ENCODE peak calls at places on chromosomes 3 and 15, in ten cellular contexts. I, C, P, B, D, Y, X, G, S and V are unnamed samples.

GRCh38 chr3:197397812-197398211 is 99.4 kb upstream of the DLG1 start:
- DNase-seq in I (no peak), P (no peak), X (no peak), D (no peak), S (no peak), B (no peak), Y (no peak), C (no peak), G (no peak), V (no peak)

GRCh38 chr3:119206611-119207511 is 33.5 kb downstream of the UPK1B start:
- DNase-seq in Y (no peak), P (no peak), I (no peak), D (no peak), X (no peak), G (no peak), C (no peak), S (peak; percentile 21), B (peak; percentile 77), V (no peak)

GRCh38 chr15:79071901-79072300 is 18.7 kb downstream of the RASGRF1 start:
- DNase-seq in G (no peak), D (no peak), P (no peak), C (peak; percentile 26), B (peak; percentile 36), Y (no peak), X (no peak), S (no peak), I (no peak), V (no peak)

GRCh38 chr15:27412413-27412812 is 441.4 kb downstream of the GABRG3 start:
- DNase-seq in Y (no peak), G (no peak), X (no peak), B (no peak), C (no peak), S (no peak), P (no peak), D (no peak), I (no peak), V (peak; percentile 10)

GRCh38 chr3:44914936-44915335 is 40.5 kb downstream of the TGM4 start:
- DNase-seq in B (no peak), I (no peak), D (no peak), C (no peak), X (peak; percentile 30), P (no peak), G (no peak), S (no peak), Y (no peak), V (peak; percentile 45)

GRCh38 chr3:6416049-6416661 is 444.8 kb upstream of the GRM7 start:
- DNase-seq in P (no peak), I (no peak), Y (no peak), G (no peak), B (no peak), X (no peak), S (no peak), D (no peak), C (no peak), V (no peak)

GRCh38 chr3:98824256-98824655 is 61.1 kb downstream of the ST3GAL6 start:
- DNase-seq in Y (no peak), X (no peak), S (no peak), I (no peak), P (no peak), D (no peak), C (no peak), G (no peak), B (no peak), V (no peak)

GRCh38 chr3:132083583-132084372 is 49.0 kb upstream of the CPNE4 start:
- DNase-seq in B (no peak), I (no peak), S (no peak), Y (no peak), D (no peak), P (no peak), C (no peak), X (peak; percentile 9), G (no peak), V (no peak)

GRCh38 chr3:150315711-150316110 is 92.4 kb upstream of the TSC22D2 start:
- DNase-seq in Y (no peak), C (no peak), D (no peak), S (no peak), B (no peak), I (no peak), G (no peak), P (no peak), X (no peak), V (no peak)

GRCh38 chr15:91855684-91856553 is 2.4 kb downstream of the SLCO3A1 start:
- DNase-seq in Y (no peak), C (no peak), S (peak; percentile 24), X (peak; percentile 75), P (no peak), G (peak; percentile 61), D (peak; percentile 61), B (no peak), I (no peak), V (peak; percentile 11)

GRCh38 chr3:190886945-190887344 is 24.5 kb upstream of the GMNC start:
- DNase-seq in B (no peak), C (no peak), P (no peak), Y (no peak), I (no peak), S (no peak), G (no peak), D (no peak), X (peak; percentile 14), V (peak; percentile 57)

GRCh38 chr15:87365221-87365620 is 891.3 kb downstream of the NTRK3 start:
- DNase-seq in C (no peak), P (no peak), G (no peak), I (no peak), S (no peak), B (no peak), X (no peak), Y (no peak), D (no peak), V (no peak)

GRCh38 chr15:74845581-74845980 is 2.6 kb upstream of the ULK3 start:
- DNase-seq in C (no peak), D (no peak), G (no peak), P (no peak), X (no peak), Y (peak; percentile 58), B (no peak), S (no peak), I (peak; percentile 44), V (no peak)

GRCh38 chr15:91077029-91077428 is 23.0 kb upstream of the SV2B start:
- DNase-seq in X (no peak), G (no peak), P (no peak), I (no peak), Y (no peak), B (no peak), D (no peak), C (no peak), S (no peak), V (no peak)

GRCh38 chr3:51691949-51692348 is 14.9 kb upstream of the GRM2 start:
- DNase-seq in D (no peak), B (no peak), P (no peak), C (no peak), G (no peak), Y (no peak), X (no peak), S (no peak), I (no peak), V (no peak)

GRCh38 chr15:33311312-33311971 is 675 bp downstream of the RYR3 start:
- DNase-seq in S (no peak), I (peak; percentile 69), C (no peak), Y (peak; percentile 73), G (no peak), X (no peak), D (no peak), B (no peak), P (no peak), V (no peak)

GRCh38 chr15:40693904-40694705 is 869 bp upstream of the RAD51 start:
- DNase-seq in Y (no peak), I (no peak), D (no peak), B (no peak), S (no peak), G (no peak), C (no peak), X (no peak), P (no peak), V (no peak)

GRCh38 chr3:173214576-173214975 is 73.5 kb upstream of the SPATA16 start:
- DNase-seq in S (no peak), B (no peak), G (no peak), D (no peak), P (no peak), C (no peak), I (no peak), X (no peak), Y (no peak), V (no peak)
- H3K36me3 ChIP-seq in S (no peaks in the 10 kb centered on the region), B (no peaks in the 10 kb centered on the region), G (no peaks in the 10 kb centered on the region), D (no peaks in the 10 kb centered on the region), P (no peaks in the 10 kb centered on the region), C (no peaks in the 10 kb centered on the region), I (no peaks in the 10 kb centered on the region), X (no peaks in the 10 kb centered on the region), Y (no peaks in the 10 kb centered on the region), V (no peaks in the 10 kb centered on the region)

GRCh38 chr3:186083746-186084145 is 25.1 kb downstream of the ETV5 start:
- DNase-seq in S (no peak), I (no peak), C (no peak), G (no peak), P (no peak), D (no peak), X (no peak), Y (no peak), B (no peak), V (no peak)
- H3K27ac ChIP-seq in S (no peak overlapping the region), I (no peak overlapping the region), C (no peak overlapping the region), G (no peak overlapping the region), P (no peak overlapping the region), D (no peak overlapping the region), X (no peak overlapping the region), Y (no peak overlapping the region), B (no peak overlapping the region), V (no peak overlapping the region)

GRCh38 chr3:53250453-53250852 is 5.4 kb downstream of the TKT start:
- DNase-seq in P (no peak), G (no peak), Y (no peak), B (no peak), C (no peak), S (no peak), I (no peak), X (no peak), D (no peak), V (no peak)
- H3K4me1 ChIP-seq in P (peaks cover 45% of the 10 kb centered on the region), G (peaks cover 45% of the 10 kb centered on the region), Y (peaks cover 21% of the 10 kb centered on the region), B (peaks cover 31% of the 10 kb centered on the region), C (peaks cover 43% of the 10 kb centered on the region), S (peaks cover 58% of the 10 kb centered on the region), I (peaks cover 23% of the 10 kb centered on the region), X (peaks cover 66% of the 10 kb centered on the region), D (peaks cover 77% of the 10 kb centered on the region), V (peaks cover 21% of the 10 kb centered on the region)

GRCh38 chr3:127035672-127036071 is 52.8 kb downstream of the PLXNA1 start:
- DNase-seq in B (peak; percentile 85), Y (peak; percentile 96), D (peak; percentile 81), X (peak; percentile 90), G (peak; percentile 91), I (peak; percentile 92), C (peak; percentile 50), P (peak; percentile 37), S (peak; percentile 23), V (peak; percentile 54)
- H3K36me3 ChIP-seq in B (peaks cover 42% of the 10 kb centered on the region), Y (no peaks in the 10 kb centered on the region), D (peaks cover 39% of the 10 kb centered on the region), X (no peaks in the 10 kb centered on the region), G (peaks cover 40% of the 10 kb centered on the region), I (peaks cover 6% of the 10 kb centered on the region), C (no peaks in the 10 kb centered on the region), P (no peaks in the 10 kb centered on the region), S (no peaks in the 10 kb centered on the region), V (no peaks in the 10 kb centered on the region)

DNA sequence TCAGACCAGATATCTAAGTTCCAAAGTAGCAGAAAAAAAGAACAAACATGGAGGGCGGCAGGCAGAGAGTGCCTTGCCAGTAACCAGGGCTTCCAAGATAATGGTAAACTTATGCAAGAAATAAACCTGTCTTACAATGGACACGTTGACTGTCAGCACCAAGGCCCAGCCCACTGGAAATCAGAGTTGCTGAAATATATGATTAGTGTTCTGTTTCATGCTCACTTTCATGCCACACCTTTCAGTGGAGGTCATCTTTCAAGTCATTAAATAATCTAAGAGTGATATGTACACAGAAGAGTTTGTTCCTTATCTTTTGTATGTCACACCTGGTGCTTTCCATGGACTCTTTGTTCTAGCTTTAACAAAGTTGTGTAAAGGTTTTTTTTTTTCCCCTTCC is 358.1 kb downstream of the MECOM start:
- DNase-seq in C (no peak), S (peak; percentile 72), G (no peak), D (no peak), P (no peak), Y (no peak), I (no peak), X (no peak), B (no peak), V (peak; percentile 59)
- H3K27ac ChIP-seq in C (no peak overlapping the region), S (peak overlapping the region; percentile 68), G (no peak overlapping the region), D (no peak overlapping the region), P (no peak overlapping the region), Y (no peak overlapping the region), I (no peak overlapping the region), X (no peak overlapping the region), B (no peak overlapping the region), V (peak overlapping the region; percentile 22)